ENCODE peak calls at places on chromosomes 7 and 10, in eight cellular contexts. F is SW 1271; G is non-pigmented ciliary epithelial cell; H is activated T-cell treated with anti-CD3 and anti-CD28 coated beads for 1 hour; N is NCI-H2171 treated with DMSO at 0.1 percent for 48 hours; B is activated naive CD4-positive, alpha-beta T cell treated with Interleukin-2 at 50 U/mL for 16 hours; R is breast epithelium; V is prostate gland. Q is an unnamed sample.

GRCh38 chr10:24893127-24893526 is 59.3 kb downstream of the PRTFDC1 start:
- DNase-seq in F (no peak), G (no peak), H (no peak), N (no peak), B (no peak), R (no peak), V (no peak), Q (peak)

GRCh38 chr7:129098409-129099084 is 43.6 kb upstream of the TNPO3 start:
- DNase-seq in F (no peak), G (no peak), H (no peak), N (no peak), B (no peak), R (no peak), V (no peak), Q (no peak)

GRCh38 chr7:112495820-112496462 is 15.2 kb downstream of the LSMEM1 start:
- DNase-seq in F (peak), G (no peak), H (peak), N (peak), B (peak), R (no peak), V (peak), Q (peak)

GRCh38 chr10:8402469-8403074 is 348.1 kb downstream of the GATA3 start:
- DNase-seq in F (no peak), G (no peak), H (peak), N (no peak), B (peak), R (no peak), V (no peak), Q (no peak)

GRCh38 chr10:72688208-72688651 is 3.7 kb upstream of the MCU start:
- DNase-seq in F (no peak), G (peak), H (no peak), N (no peak), B (no peak), R (no peak), V (no peak), Q (peak)

GRCh38 chr10:7354330-7355047 is 56.3 kb downstream of the SFMBT2 start:
- DNase-seq in F (no peak), G (peak), H (no peak), N (no peak), B (no peak), R (no peak), V (peak), Q (peak)

GRCh38 chr7:21338728-21339164 is 89.1 kb upstream of the SP4 start:
- DNase-seq in F (no peak), G (no peak), H (peak), N (no peak), B (peak), R (no peak), V (no peak), Q (no peak)

GRCh38 chr7:151141281-151141854 is 26.1 kb downstream of the GBX1 start:
- DNase-seq in F (no peak), G (no peak), H (no peak), N (peak), B (no peak), R (no peak), V (no peak), Q (no peak)

GRCh38 chr7:26159243-26159642 is 7.2 kb downstream of the NFE2L3 start:
- DNase-seq in F (no peak), G (peak), H (no peak), N (no peak), B (no peak), R (no peak), V (no peak), Q (peak)

GRCh38 chr10:103926722-103927319 is 8.8 kb upstream of the STN1 start:
- DNase-seq in F (no peak), G (no peak), H (no peak), N (peak), B (no peak), R (no peak), V (no peak), Q (no peak)

GRCh38 chr10:5575482-5576153 is 50.9 kb downstream of the CALML3 start:
- DNase-seq in F (no peak), G (no peak), H (no peak), N (no peak), B (no peak), R (no peak), V (no peak), Q (peak)

GRCh38 chr10:51224610-51225230 is 150.4 kb downstream of the PRKG1 start:
- DNase-seq in F (no peak), G (no peak), H (no peak), N (no peak), B (no peak), R (no peak), V (no peak), Q (peak)

GRCh38 chr10:26323219-26323618 is 106.6 kb downstream of the GAD2 start:
- DNase-seq in F (no peak), G (no peak), H (no peak), N (no peak), B (no peak), R (no peak), V (no peak), Q (no peak)

GRCh38 chr10:80356563-80356999 is at the start of the genes DYDC1 and DYDC2:
- DNase-seq in F (no peak), G (no peak), H (no peak), N (peak), B (peak), R (no peak), V (peak), Q (peak)

GRCh38 chr7:28020302-28020940 is 160.2 kb downstream of the JAZF1 start:
- DNase-seq in F (no peak), G (peak), H (no peak), N (peak), B (peak), R (no peak), V (peak), Q (peak)

GRCh38 chr10:116403740-116404250 is 23.9 kb upstream of the PNLIPRP3 start:
- DNase-seq in F (no peak), G (no peak), H (no peak), N (no peak), B (no peak), R (no peak), V (no peak), Q (no peak)

GRCh38 chr7:27170494-27170811 is 3.7 kb downstream of the HOXA10 start:
- DNase-seq in F (no peak), G (no peak), H (no peak), N (no peak), B (no peak), R (no peak), V (no peak), Q (no peak)

GRCh38 chr7:158821173-158822021 is 7.9 kb downstream of the ESYT2 start:
- DNase-seq in F (peak), G (peak), H (no peak), N (no peak), B (no peak), R (no peak), V (no peak), Q (peak)

GRCh38 chr7:29132980-29133379 is 13.4 kb downstream of the CPVL start:
- DNase-seq in F (no peak), G (no peak), H (no peak), N (no peak), B (no peak), R (no peak), V (no peak), Q (no peak)

GRCh38 chr7:50068850-50069551 is 24.0 kb downstream of the ZPBP start:
- DNase-seq in F (no peak), G (no peak), H (no peak), N (no peak), B (no peak), R (no peak), V (peak), Q (peak)

GRCh38 chr10:46995234-46995633 is 84.0 kb downstream of the PTPN20 start:
- DNase-seq in F (no peak), G (no peak), H (no peak), N (peak), B (no peak), R (no peak), V (no peak), Q (no peak)

GRCh38 chr10:132945125-132945893 is 2.9 kb upstream of the CFAP46 start:
- DNase-seq in F (no peak), G (no peak), H (no peak), N (no peak), B (no peak), R (no peak), V (no peak), Q (no peak)

GRCh38 chr7:435518-436366 is 83.9 kb downstream of the PDGFA start:
- DNase-seq in F (no peak), G (no peak), H (no peak), N (no peak), B (peak), R (no peak), V (peak), Q (no peak)

GRCh38 chr7:151632750-151633515 is 113.2 kb upstream of the RHEB start:
- DNase-seq in F (no peak), G (no peak), H (peak), N (no peak), B (peak), R (no peak), V (peak), Q (peak)

GRCh38 chr10:51389415-51390342 is 309.7 kb downstream of the CSTF2T start:
- DNase-seq in F (no peak), G (peak), H (peak), N (peak), B (peak), R (no peak), V (peak), Q (peak)

Q was measured in iris pigment epithelial cell.